ENCODE peak calls at places on chromosomes 1 and 21, in seven cellular contexts. One of them, this sample, is unnamed.
A peak's percentile ranks its signal among the peaks of the same experiment; 100 is the strongest.

GRCh38 chr1:109615879-109616278 is 3.5 kb downstream of the GNAT2 start:
- DNase-seq in HepG2: no peak
- DNase-seq in K562: no peak
- DNase-seq in H1: no peak
- DNase-seq in GM12878: no peak
- DNase-seq in SK-N-SH: no peak
- DNase-seq in HCT116: no peak
- DNase-seq in this sample: peak; percentile 86

GRCh38 chr1:114902343-114902742 is 47.7 kb downstream of the SYCP1 start:
- DNase-seq in HCT116: no peak
- DNase-seq in H1: no peak
- DNase-seq in K562: no peak
- DNase-seq in SK-N-SH: peak; percentile 8
- DNase-seq in GM12878: no peak
- DNase-seq in HepG2: no peak
- DNase-seq in this sample: no peak

GRCh38 chr1:39317910-39318633 is 113.6 kb downstream of the MACF1 start:
- DNase-seq in HCT116: no peak
- DNase-seq in SK-N-SH: no peak
- DNase-seq in K562: no peak
- DNase-seq in HepG2: no peak
- DNase-seq in H1: no peak
- DNase-seq in GM12878: no peak
- DNase-seq in this sample: peak; percentile 91

GRCh38 chr1:237879195-237879594 is 11.5 kb downstream of the ZP4 start:
- DNase-seq in SK-N-SH: no peak
- DNase-seq in K562: no peak
- DNase-seq in H1: no peak
- DNase-seq in HCT116: no peak
- DNase-seq in HepG2: no peak
- DNase-seq in GM12878: no peak
- DNase-seq in this sample: no peak

GRCh38 chr1:32997381-32997891 is 32.8 kb upstream of the RNF19B start:
- DNase-seq in SK-N-SH: no peak
- DNase-seq in GM12878: no peak
- DNase-seq in H1: no peak
- DNase-seq in K562: no peak
- DNase-seq in HCT116: no peak
- DNase-seq in HepG2: no peak
- DNase-seq in this sample: peak; percentile 84

GRCh38 chr1:225426395-225427248 is 1.2 kb downstream of the LBR start:
- DNase-seq in H1: no peak
- DNase-seq in HepG2: no peak
- DNase-seq in GM12878: no peak
- DNase-seq in SK-N-SH: peak; percentile 52
- DNase-seq in HCT116: no peak
- DNase-seq in K562: no peak
- DNase-seq in this sample: peak; percentile 50

GRCh38 chr21:41598561-41599511 is 90.9 kb upstream of the TMPRSS2 start:
- DNase-seq in GM12878: no peak
- DNase-seq in SK-N-SH: no peak
- DNase-seq in K562: no peak
- DNase-seq in HCT116: no peak
- DNase-seq in HepG2: no peak
- DNase-seq in H1: no peak
- DNase-seq in this sample: no peak

GRCh38 chr21:44291078-44291935 is 5.6 kb downstream of the AIRE start:
- DNase-seq in SK-N-SH: no peak
- DNase-seq in HCT116: no peak
- DNase-seq in K562: no peak
- DNase-seq in H1: no peak
- DNase-seq in HepG2: no peak
- DNase-seq in GM12878: no peak
- DNase-seq in this sample: no peak

GRCh38 chr1:32291145-32291707 is 657 bp upstream of the HDAC1 start:
- DNase-seq in SK-N-SH: no peak
- DNase-seq in H1: no peak
- DNase-seq in K562: no peak
- DNase-seq in HepG2: peak; percentile 30
- DNase-seq in HCT116: no peak
- DNase-seq in GM12878: no peak
- DNase-seq in this sample: peak; percentile 19

GRCh38 chr1:164682570-164682969 is 123.6 kb downstream of the PBX1 start:
- DNase-seq in GM12878: no peak
- DNase-seq in SK-N-SH: no peak
- DNase-seq in HCT116: no peak
- DNase-seq in HepG2: no peak
- DNase-seq in K562: no peak
- DNase-seq in H1: no peak
- DNase-seq in this sample: no peak

GRCh38 chr1:16009030-16009460 is 5.0 kb downstream of the SRARP start:
- DNase-seq in SK-N-SH: peak; percentile 91
- DNase-seq in H1: peak; percentile 98
- DNase-seq in HepG2: peak; percentile 63
- DNase-seq in K562: peak; percentile 86
- DNase-seq in HCT116: peak; percentile 64
- DNase-seq in GM12878: no peak
- DNase-seq in this sample: peak; percentile 73

GRCh38 chr1:172513480-172513879 is 19.5 kb upstream of the SUCO start:
- DNase-seq in HCT116: no peak
- DNase-seq in K562: no peak
- DNase-seq in SK-N-SH: no peak
- DNase-seq in H1: no peak
- DNase-seq in HepG2: no peak
- DNase-seq in GM12878: no peak
- DNase-seq in this sample: no peak

GRCh38 chr1:171142451-171143121 is 42.5 kb upstream of the FMO2 start:
- DNase-seq in K562: no peak
- DNase-seq in HepG2: no peak
- DNase-seq in H1: no peak
- DNase-seq in HCT116: no peak
- DNase-seq in GM12878: no peak
- DNase-seq in SK-N-SH: no peak
- DNase-seq in this sample: no peak

GRCh38 chr1:223421025-223421424 is 27.8 kb downstream of the CCDC185 start:
- DNase-seq in HepG2: no peak
- DNase-seq in HCT116: no peak
- DNase-seq in SK-N-SH: no peak
- DNase-seq in GM12878: no peak
- DNase-seq in K562: no peak
- DNase-seq in H1: no peak
- DNase-seq in this sample: no peak

GRCh38 chr1:15684042-15684461 is at the start of gene PLEKHM2:
- DNase-seq in HepG2: no peak
- DNase-seq in K562: peak; percentile 88
- DNase-seq in HCT116: no peak
- DNase-seq in GM12878: no peak
- DNase-seq in SK-N-SH: peak; percentile 93
- DNase-seq in H1: no peak
- DNase-seq in this sample: no peak

GRCh38 chr21:45950740-45951515 is 30.6 kb upstream of the COL6A1 start:
- DNase-seq in SK-N-SH: peak; percentile 41
- DNase-seq in HepG2: no peak
- DNase-seq in H1: no peak
- DNase-seq in HCT116: peak; percentile 12
- DNase-seq in K562: no peak
- DNase-seq in GM12878: no peak
- DNase-seq in this sample: peak; percentile 12

GRCh38 chr1:154759196-154759595 is 110.9 kb downstream of the KCNN3 start:
- DNase-seq in SK-N-SH: no peak
- DNase-seq in HCT116: no peak
- DNase-seq in K562: no peak
- DNase-seq in GM12878: no peak
- DNase-seq in H1: no peak
- DNase-seq in HepG2: no peak
- DNase-seq in this sample: no peak

GRCh38 chr21:33403128-33403785 is at the start of gene IFNGR2:
- DNase-seq in HepG2: no peak
- DNase-seq in SK-N-SH: peak; percentile 88
- DNase-seq in HCT116: no peak
- DNase-seq in H1: peak; percentile 54
- DNase-seq in K562: peak; percentile 92
- DNase-seq in GM12878: no peak
- DNase-seq in this sample: no peak

GRCh38 chr1:223731076-223731770 is 18.9 kb downstream of the CAPN2 start:
- DNase-seq in SK-N-SH: no peak
- DNase-seq in K562: no peak
- DNase-seq in HCT116: no peak
- DNase-seq in GM12878: no peak
- DNase-seq in H1: no peak
- DNase-seq in HepG2: no peak
- DNase-seq in this sample: peak; percentile 81

GRCh38 chr21:27201197-27201596 is 234.3 kb upstream of the ADAMTS5 start:
- DNase-seq in HCT116: no peak
- DNase-seq in HepG2: no peak
- DNase-seq in SK-N-SH: no peak
- DNase-seq in K562: no peak
- DNase-seq in GM12878: no peak
- DNase-seq in H1: no peak
- DNase-seq in this sample: no peak

GRCh38 chr1:219834247-219834917 is 94.0 kb downstream of the SLC30A10 start:
- DNase-seq in SK-N-SH: no peak
- DNase-seq in H1: no peak
- DNase-seq in HepG2: no peak
- DNase-seq in GM12878: no peak
- DNase-seq in K562: no peak
- DNase-seq in HCT116: no peak
- DNase-seq in this sample: no peak

DNA sequence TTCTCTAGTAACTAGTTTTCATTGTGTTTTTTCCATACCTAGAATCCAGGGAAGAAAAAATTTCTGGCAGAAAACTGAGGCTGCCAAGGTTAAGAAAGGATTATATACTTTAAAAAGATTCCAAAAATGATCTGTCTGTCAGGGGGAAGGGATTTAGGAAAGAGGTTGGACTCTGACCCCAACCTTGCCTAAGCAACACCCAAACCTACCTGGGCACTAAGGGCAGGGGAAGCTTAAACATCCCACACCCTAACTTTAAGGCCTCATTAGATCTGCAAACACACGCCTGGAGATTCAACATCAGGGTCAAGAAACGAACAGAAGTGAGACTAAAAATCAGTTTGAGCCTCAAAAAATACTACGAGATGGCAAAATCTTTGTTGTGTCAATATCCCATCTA is 19.4 kb downstream of the KDM5B start:
- DNase-seq in K562: no peak
- DNase-seq in H1: no peak
- DNase-seq in SK-N-SH: no peak
- DNase-seq in HCT116: no peak
- DNase-seq in HepG2: no peak
- DNase-seq in GM12878: no peak
- DNase-seq in this sample: no peak
- H3K79me2 ChIP-seq in K562: peaks cover 89% of the 10 kb centered on the region
- H3K79me2 ChIP-seq in H1: peaks cover 23% of the 10 kb centered on the region
- H3K79me2 ChIP-seq in SK-N-SH: peaks cover 100% of the 10 kb centered on the region
- H3K79me2 ChIP-seq in HCT116: peaks cover 21% of the 10 kb centered on the region
- H3K79me2 ChIP-seq in HepG2: peaks cover 77% of the 10 kb centered on the region
- H3K79me2 ChIP-seq in GM12878: no peaks in the 10 kb centered on the region
- H3K79me2 ChIP-seq in this sample: peaks cover 44% of the 10 kb centered on the region

DNA sequence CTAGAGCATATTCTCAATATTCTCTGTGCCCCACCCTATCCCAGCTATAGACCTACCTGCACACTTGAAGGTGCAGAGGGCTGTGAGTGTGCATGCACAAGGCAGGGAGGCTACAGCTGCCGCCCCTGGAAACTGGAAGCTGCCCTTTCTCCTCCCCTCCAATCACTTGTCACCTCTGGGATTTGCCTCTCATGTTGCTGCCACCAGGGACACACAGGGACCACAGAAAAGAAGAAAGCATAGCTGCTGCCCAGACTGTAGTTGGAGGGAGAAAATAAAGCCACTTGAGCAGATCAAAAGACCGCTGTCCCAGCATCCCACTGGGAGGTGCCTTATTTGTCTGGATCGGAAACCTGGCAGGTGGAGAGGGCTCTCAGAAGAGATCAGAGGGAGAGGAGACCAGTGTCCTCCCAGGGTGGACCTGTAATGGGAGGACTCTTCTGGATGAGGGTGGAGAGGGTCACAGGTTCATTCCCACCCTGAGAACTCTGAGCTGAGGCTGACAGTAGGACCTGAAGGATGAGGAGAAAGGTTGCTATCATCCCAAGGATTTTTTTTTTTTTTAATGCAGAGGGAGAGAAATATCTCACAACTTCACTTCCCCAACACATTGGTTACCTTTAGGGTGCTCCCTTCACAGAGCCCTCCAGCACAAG is 7.6 kb upstream of the INPP5B start:
- DNase-seq in HepG2: peak; percentile 58
- DNase-seq in HCT116: no peak
- DNase-seq in SK-N-SH: no peak
- DNase-seq in GM12878: no peak
- DNase-seq in H1: no peak
- DNase-seq in K562: no peak
- DNase-seq in this sample: no peak
- TF ChIP-seq MAX in HepG2: no peak
- TF ChIP-seq MAX in HCT116: no peak
- TF ChIP-seq MAX in SK-N-SH: no peak
- TF ChIP-seq MAX in GM12878: no peak
- TF ChIP-seq MAX in H1: no peak
- TF ChIP-seq MAX in K562: no peak
- TF ChIP-seq MAX in this sample: no peak

GRCh38 chr1:2871246-2871815 is 69.8 kb upstream of the TTC34 start:
- DNase-seq in K562: no peak
- DNase-seq in GM12878: no peak
- DNase-seq in HCT116: no peak
- DNase-seq in HepG2: no peak
- DNase-seq in SK-N-SH: no peak
- DNase-seq in H1: no peak
- DNase-seq in this sample: no peak
- H3K9me3 ChIP-seq in K562: no peaks in the 10 kb centered on the region
- H3K9me3 ChIP-seq in GM12878: peaks cover 2% of the 10 kb centered on the region
- H3K9me3 ChIP-seq in HCT116: peaks cover 14% of the 10 kb centered on the region
- H3K9me3 ChIP-seq in HepG2: peaks cover 10% of the 10 kb centered on the region
- H3K9me3 ChIP-seq in SK-N-SH: no peaks in the 10 kb centered on the region
- H3K9me3 ChIP-seq in H1: peaks cover 64% of the 10 kb centered on the region
- H3K9me3 ChIP-seq in this sample: peaks cover 8% of the 10 kb centered on the region

GRCh38 chr1:118960026-118960561 is 28.0 kb downstream of the TBX15 start:
- DNase-seq in HepG2: no peak
- DNase-seq in SK-N-SH: no peak
- DNase-seq in H1: peak; percentile 50
- DNase-seq in HCT116: no peak
- DNase-seq in K562: no peak
- DNase-seq in GM12878: peak; percentile 46
- DNase-seq in this sample: no peak

GRCh38 chr1:118963138-118963455 is 25.0 kb downstream of the TBX15 start:
- DNase-seq in SK-N-SH: no peak
- DNase-seq in HepG2: no peak
- DNase-seq in GM12878: no peak
- DNase-seq in K562: no peak
- DNase-seq in HCT116: no peak
- DNase-seq in H1: no peak
- DNase-seq in this sample: no peak

GRCh38 chr1:118960567-118961136 is 27.5 kb downstream of the TBX15 start:
- DNase-seq in H1: no peak
- DNase-seq in GM12878: no peak
- DNase-seq in HCT116: peak; percentile 7
- DNase-seq in HepG2: peak; percentile 100
- DNase-seq in K562: no peak
- DNase-seq in SK-N-SH: no peak
- DNase-seq in this sample: no peak

GRCh38 chr1:118961156-118961555 is 27.0 kb downstream of the TBX15 start:
- DNase-seq in HepG2: no peak
- DNase-seq in K562: no peak
- DNase-seq in HCT116: no peak
- DNase-seq in SK-N-SH: no peak
- DNase-seq in H1: no peak
- DNase-seq in GM12878: no peak
- DNase-seq in this sample: no peak

GRCh38 chr1:118963456-118964430 is 24.4 kb downstream of the TBX15 start:
- DNase-seq in GM12878: no peak
- DNase-seq in K562: no peak
- DNase-seq in HCT116: peak; percentile 35
- DNase-seq in HepG2: peak; percentile 99
- DNase-seq in H1: no peak
- DNase-seq in SK-N-SH: no peak
- DNase-seq in this sample: no peak
- H3K79me2 ChIP-seq in GM12878: no peaks in the 10 kb centered on the region
- H3K79me2 ChIP-seq in K562: no peaks in the 10 kb centered on the region
- H3K79me2 ChIP-seq in HCT116: no peaks in the 10 kb centered on the region
- H3K79me2 ChIP-seq in HepG2: no peaks in the 10 kb centered on the region
- H3K79me2 ChIP-seq in H1: no peaks in the 10 kb centered on the region
- H3K79me2 ChIP-seq in SK-N-SH: no peaks in the 10 kb centered on the region
- H3K79me2 ChIP-seq in this sample: no peaks in the 10 kb centered on the region

This sample was measured in endothelial cell of umbilical vein.